ENCODE peak calls at places on chromosomes 12 and 14, in seven cellular contexts. One of them, this sample, is unnamed. For H3K36me3 and H3K27me3, the result is how much of the 10 kb centered on the place peaks cover.

GRCh38 chr12:110249105-110249504 is 31.9 kb upstream of the ATP2A2 start:
- DNase-seq in IMR-90: peak
- DNase-seq in adrenal gland: no peak
- DNase-seq in esophagus muscularis mucosa: no peak
- DNase-seq in lung: no peak
- DNase-seq in HepG2: no peak
- DNase-seq in astrocyte: no peak
- DNase-seq in this sample: peak

GRCh38 chr12:59085680-59086079 is 165.4 kb upstream of the LRIG3 start:
- DNase-seq in IMR-90: no peak
- DNase-seq in adrenal gland: no peak
- DNase-seq in esophagus muscularis mucosa: no peak
- DNase-seq in lung: no peak
- DNase-seq in HepG2: no peak
- DNase-seq in astrocyte: no peak
- DNase-seq in this sample: no peak

GRCh38 chr12:2179953-2180736 is 127.4 kb downstream of the CACNA1C start:
- DNase-seq in IMR-90: peak
- DNase-seq in adrenal gland: peak
- DNase-seq in esophagus muscularis mucosa: no peak
- DNase-seq in lung: no peak
- DNase-seq in HepG2: no peak
- DNase-seq in astrocyte: peak
- DNase-seq in this sample: peak

GRCh38 chr14:61338457-61338856 is 17.1 kb downstream of the PRKCH start:
- DNase-seq in IMR-90: no peak
- DNase-seq in adrenal gland: no peak
- DNase-seq in esophagus muscularis mucosa: no peak
- DNase-seq in lung: no peak
- DNase-seq in HepG2: no peak
- DNase-seq in astrocyte: no peak
- DNase-seq in this sample: no peak

GRCh38 chr12:43937947-43938346 is 102.1 kb downstream of the TMEM117 start:
- DNase-seq in IMR-90: peak
- DNase-seq in adrenal gland: no peak
- DNase-seq in esophagus muscularis mucosa: no peak
- DNase-seq in lung: no peak
- DNase-seq in HepG2: peak
- DNase-seq in astrocyte: no peak
- DNase-seq in this sample: peak

GRCh38 chr12:104764225-104765073 is 193.6 kb downstream of the SLC41A2 start:
- DNase-seq in IMR-90: no peak
- DNase-seq in adrenal gland: no peak
- DNase-seq in esophagus muscularis mucosa: peak
- DNase-seq in lung: no peak
- DNase-seq in HepG2: no peak
- DNase-seq in astrocyte: no peak
- DNase-seq in this sample: no peak

GRCh38 chr14:71373773-71374172 is 466.5 kb downstream of the PCNX1 start:
- DNase-seq in IMR-90: no peak
- DNase-seq in adrenal gland: no peak
- DNase-seq in esophagus muscularis mucosa: no peak
- DNase-seq in lung: no peak
- DNase-seq in HepG2: no peak
- DNase-seq in astrocyte: no peak
- DNase-seq in this sample: no peak

GRCh38 chr12:55736780-55737580 is 5.9 kb upstream of the GDF11 start:
- DNase-seq in IMR-90: peak
- DNase-seq in adrenal gland: peak
- DNase-seq in esophagus muscularis mucosa: no peak
- DNase-seq in lung: peak
- DNase-seq in HepG2: peak
- DNase-seq in astrocyte: no peak
- DNase-seq in this sample: peak

GRCh38 chr12:128644664-128645296 is 179.0 kb downstream of the SLC15A4 start:
- DNase-seq in IMR-90: no peak
- DNase-seq in adrenal gland: peak
- DNase-seq in esophagus muscularis mucosa: no peak
- DNase-seq in lung: peak
- DNase-seq in HepG2: peak
- DNase-seq in astrocyte: no peak
- DNase-seq in this sample: no peak

GRCh38 chr12:4997939-4998338 is 45.7 kb upstream of the KCNA5 start:
- DNase-seq in IMR-90: peak
- DNase-seq in adrenal gland: no peak
- DNase-seq in esophagus muscularis mucosa: no peak
- DNase-seq in lung: no peak
- DNase-seq in HepG2: no peak
- DNase-seq in astrocyte: peak
- DNase-seq in this sample: peak

GRCh38 chr12:95989504-95990123 is 6.5 kb downstream of the HAL start:
- DNase-seq in IMR-90: no peak
- DNase-seq in adrenal gland: no peak
- DNase-seq in esophagus muscularis mucosa: peak
- DNase-seq in lung: no peak
- DNase-seq in HepG2: no peak
- DNase-seq in astrocyte: no peak
- DNase-seq in this sample: no peak

GRCh38 chr12:110282343-110282860 is 1.4 kb downstream of the ATP2A2 start:
- DNase-seq in IMR-90: no peak
- DNase-seq in adrenal gland: no peak
- DNase-seq in esophagus muscularis mucosa: no peak
- DNase-seq in lung: no peak
- DNase-seq in HepG2: no peak
- DNase-seq in astrocyte: no peak
- DNase-seq in this sample: no peak

GRCh38 chr12:26982866-26983265 is 31.3 kb downstream of the TM7SF3 start:
- DNase-seq in IMR-90: no peak
- DNase-seq in adrenal gland: no peak
- DNase-seq in esophagus muscularis mucosa: no peak
- DNase-seq in lung: no peak
- DNase-seq in HepG2: no peak
- DNase-seq in astrocyte: no peak
- DNase-seq in this sample: no peak

GRCh38 chr12:67222302-67222701 is 46.9 kb upstream of the CAND1 start:
- DNase-seq in IMR-90: peak
- DNase-seq in adrenal gland: no peak
- DNase-seq in esophagus muscularis mucosa: no peak
- DNase-seq in lung: no peak
- DNase-seq in HepG2: no peak
- DNase-seq in astrocyte: peak
- DNase-seq in this sample: no peak

DNA sequence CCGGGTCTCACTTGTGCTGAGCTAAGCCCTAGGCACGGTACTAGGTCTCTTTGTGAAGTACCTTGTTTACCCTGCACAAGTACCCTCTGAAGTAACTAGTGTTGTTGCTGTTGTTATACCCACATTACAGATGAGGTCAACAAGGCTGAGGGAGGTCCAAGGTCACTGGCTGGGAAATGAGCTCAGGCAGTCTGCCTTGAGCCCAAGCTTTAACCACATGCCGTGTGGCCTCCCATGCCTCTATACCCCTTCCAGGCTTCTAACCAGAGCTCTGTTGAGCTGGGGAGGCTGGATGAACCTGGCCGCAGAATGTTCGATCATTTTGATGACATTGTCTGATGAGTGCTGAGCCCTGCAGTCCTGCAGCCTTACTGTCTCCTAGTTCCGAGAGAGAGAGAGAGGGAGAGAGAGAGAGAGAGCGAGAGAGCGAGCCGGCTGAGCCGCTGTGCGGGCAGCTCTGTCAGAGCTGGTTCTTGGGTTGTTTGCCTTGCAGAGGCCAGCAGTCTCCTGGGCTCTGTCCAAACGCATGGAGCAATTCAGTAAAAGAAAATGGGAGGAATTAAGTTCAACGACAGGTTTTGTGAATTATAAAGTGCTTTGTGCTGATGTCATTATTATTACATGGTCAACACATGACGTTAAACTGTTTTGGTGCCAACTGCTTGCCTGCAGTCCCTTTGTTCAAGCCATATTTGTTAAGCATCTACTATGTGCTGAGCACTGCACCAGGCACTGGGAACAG is 13.1 kb downstream of the JDP2 start:
- DNase-seq in IMR-90: peak
- DNase-seq in adrenal gland: no peak
- DNase-seq in esophagus muscularis mucosa: no peak
- DNase-seq in lung: peak
- DNase-seq in HepG2: no peak
- DNase-seq in astrocyte: peak
- DNase-seq in this sample: peak
- H3K4me3 ChIP-seq in IMR-90: no peak
- H3K4me3 ChIP-seq in adrenal gland: no peak
- H3K4me3 ChIP-seq in esophagus muscularis mucosa: no peak
- H3K4me3 ChIP-seq in lung: no peak
- H3K4me3 ChIP-seq in HepG2: no peak
- H3K4me3 ChIP-seq in astrocyte: no peak
- H3K4me3 ChIP-seq in this sample: no peak

DNA sequence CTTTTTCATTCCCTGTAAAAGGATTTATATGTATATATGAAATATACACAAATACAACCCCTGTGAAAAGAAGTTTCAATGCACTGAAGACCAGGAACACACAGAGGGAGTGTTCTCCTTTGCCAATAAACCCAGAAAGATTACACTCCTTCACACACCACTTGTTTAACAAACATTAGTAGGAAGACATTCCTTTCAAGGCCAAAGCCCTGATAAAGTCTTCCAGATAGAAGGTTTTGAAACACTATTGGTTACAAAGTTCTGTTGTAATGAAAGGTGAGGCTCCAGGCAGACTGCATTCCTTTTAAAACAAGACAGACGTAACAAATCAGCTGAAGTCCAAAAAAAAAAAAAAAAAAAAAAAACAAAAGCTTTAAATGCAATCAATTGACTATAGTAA is 81.0 kb downstream of the PTPN21 start:
- DNase-seq in IMR-90: peak
- DNase-seq in adrenal gland: no peak
- DNase-seq in esophagus muscularis mucosa: no peak
- DNase-seq in lung: no peak
- DNase-seq in HepG2: peak
- DNase-seq in astrocyte: peak
- DNase-seq in this sample: no peak
- H3K36me3 ChIP-seq in IMR-90: under half
- H3K36me3 ChIP-seq in adrenal gland: under half
- H3K36me3 ChIP-seq in esophagus muscularis mucosa: half or more
- H3K36me3 ChIP-seq in lung: under half
- H3K36me3 ChIP-seq in HepG2: under half
- H3K36me3 ChIP-seq in astrocyte: under half
- H3K36me3 ChIP-seq in this sample: under half

GRCh38 chr12:101207086-101207780 is 2.8 kb downstream of the SLC5A8 start:
- DNase-seq in IMR-90: no peak
- DNase-seq in adrenal gland: no peak
- DNase-seq in esophagus muscularis mucosa: no peak
- DNase-seq in lung: no peak
- DNase-seq in HepG2: no peak
- DNase-seq in astrocyte: no peak
- DNase-seq in this sample: no peak
- H3K27me3 ChIP-seq in IMR-90: under half
- H3K27me3 ChIP-seq in adrenal gland: under half
- H3K27me3 ChIP-seq in esophagus muscularis mucosa: under half
- H3K27me3 ChIP-seq in lung: under half
- H3K27me3 ChIP-seq in HepG2: under half
- H3K27me3 ChIP-seq in astrocyte: under half
- H3K27me3 ChIP-seq in this sample: under half

GRCh38 chr12:16350682-16351081 is 3.2 kb downstream of the MGST1 start:
- DNase-seq in IMR-90: peak
- DNase-seq in adrenal gland: no peak
- DNase-seq in esophagus muscularis mucosa: no peak
- DNase-seq in lung: peak
- DNase-seq in HepG2: peak
- DNase-seq in astrocyte: peak
- DNase-seq in this sample: peak

GRCh38 chr12:16346931-16347330 is 514 bp upstream of the MGST1 start:
- DNase-seq in IMR-90: no peak
- DNase-seq in adrenal gland: no peak
- DNase-seq in esophagus muscularis mucosa: no peak
- DNase-seq in lung: no peak
- DNase-seq in HepG2: peak
- DNase-seq in astrocyte: no peak
- DNase-seq in this sample: no peak

GRCh38 chr12:16347391-16348298 is at the start of gene MGST1:
- DNase-seq in IMR-90: peak
- DNase-seq in adrenal gland: peak
- DNase-seq in esophagus muscularis mucosa: no peak
- DNase-seq in lung: peak
- DNase-seq in HepG2: peak
- DNase-seq in astrocyte: peak
- DNase-seq in this sample: peak

GRCh38 chr12:16349132-16349463 is 1.7 kb downstream of the MGST1 start:
- DNase-seq in IMR-90: peak
- DNase-seq in adrenal gland: peak
- DNase-seq in esophagus muscularis mucosa: peak
- DNase-seq in lung: peak
- DNase-seq in HepG2: peak
- DNase-seq in astrocyte: peak
- DNase-seq in this sample: peak

DNA sequence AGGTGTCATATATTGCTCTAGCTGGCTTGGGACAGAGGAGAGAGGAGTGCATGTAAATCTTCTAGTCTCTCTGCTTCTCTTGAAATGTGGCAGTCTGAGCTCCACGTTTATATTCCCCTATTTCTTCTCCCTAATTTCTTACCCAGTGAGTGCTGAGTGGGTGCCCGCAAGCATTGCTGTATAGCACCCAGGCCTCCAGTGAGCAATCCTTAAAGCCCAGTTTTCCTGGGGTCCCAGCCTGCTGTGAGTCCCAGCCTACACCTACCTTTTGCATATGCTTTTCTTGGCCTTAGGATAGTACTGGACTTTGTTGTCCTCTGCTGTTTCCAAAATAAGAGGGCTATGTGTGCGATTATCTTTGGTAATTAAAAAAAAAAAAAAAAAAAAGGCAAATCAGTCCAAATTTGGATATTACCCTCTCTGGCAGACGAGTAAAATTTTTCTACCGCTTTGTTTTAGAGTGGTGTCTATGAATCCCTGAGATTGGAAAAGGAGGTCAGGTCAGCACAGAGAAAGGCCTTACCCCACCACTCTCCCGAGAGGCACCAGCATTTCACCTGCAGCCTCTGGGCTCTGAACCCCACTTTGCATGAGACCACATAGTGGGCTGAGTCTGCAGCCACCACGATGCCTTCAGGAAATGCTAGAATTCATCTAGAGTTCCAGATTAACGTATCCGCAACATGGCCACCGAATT is 1.1 kb downstream of the MGST1 start:
- DNase-seq in IMR-90: peak
- DNase-seq in adrenal gland: no peak
- DNase-seq in esophagus muscularis mucosa: no peak
- DNase-seq in lung: no peak
- DNase-seq in HepG2: no peak
- DNase-seq in astrocyte: no peak
- DNase-seq in this sample: peak
- H3K4me3 ChIP-seq in IMR-90: peak
- H3K4me3 ChIP-seq in adrenal gland: peak
- H3K4me3 ChIP-seq in esophagus muscularis mucosa: peak
- H3K4me3 ChIP-seq in lung: peak
- H3K4me3 ChIP-seq in HepG2: peak
- H3K4me3 ChIP-seq in astrocyte: peak
- H3K4me3 ChIP-seq in this sample: peak

GRCh38 chr14:57275023-57275664 is 6.4 kb downstream of the AP5M1 start:
- DNase-seq in IMR-90: peak
- DNase-seq in adrenal gland: no peak
- DNase-seq in esophagus muscularis mucosa: no peak
- DNase-seq in lung: no peak
- DNase-seq in HepG2: no peak
- DNase-seq in astrocyte: peak
- DNase-seq in this sample: no peak
- H3K36me3 ChIP-seq in IMR-90: under half
- H3K36me3 ChIP-seq in adrenal gland: under half
- H3K36me3 ChIP-seq in esophagus muscularis mucosa: under half
- H3K36me3 ChIP-seq in lung: under half
- H3K36me3 ChIP-seq in HepG2: under half
- H3K36me3 ChIP-seq in astrocyte: under half
- H3K36me3 ChIP-seq in this sample: under half